ENCODE peak calls at places on chromosome X, in nine cellular contexts. One of them, this sample, is unnamed. For H3K4me1, the result is how much of the 10 kb centered on the place peaks cover.

GRCh38 chrX:102546818-102547493 is 30.4 kb upstream of the TMSB15A start:
- DNase-seq in upper lobe of left lung: peak
- DNase-seq in adipocyte: no peak
- DNase-seq in aorta: no peak
- DNase-seq in stomach: no peak
- DNase-seq in IMR-90: no peak
- DNase-seq in GM23338: no peak
- DNase-seq in tibial nerve: no peak
- DNase-seq in A673: no peak
- DNase-seq in this sample: no peak

GRCh38 chrX:15579778-15580747 is 20.7 kb downstream of the ACE2 start:
- DNase-seq in upper lobe of left lung: no peak
- DNase-seq in adipocyte: no peak
- DNase-seq in aorta: peak
- DNase-seq in stomach: peak
- DNase-seq in IMR-90: peak
- DNase-seq in GM23338: peak
- DNase-seq in tibial nerve: no peak
- DNase-seq in A673: no peak
- DNase-seq in this sample: no peak

GRCh38 chrX:108216862-108217571 is 125.4 kb downstream of the ATG4A start:
- DNase-seq in upper lobe of left lung: no peak
- DNase-seq in adipocyte: peak
- DNase-seq in aorta: no peak
- DNase-seq in stomach: no peak
- DNase-seq in IMR-90: no peak
- DNase-seq in GM23338: no peak
- DNase-seq in tibial nerve: no peak
- DNase-seq in A673: no peak
- DNase-seq in this sample: no peak

GRCh38 chrX:112834016-112834855 is 6.4 kb downstream of the AMOT start:
- DNase-seq in upper lobe of left lung: no peak
- DNase-seq in adipocyte: peak
- DNase-seq in aorta: no peak
- DNase-seq in stomach: no peak
- DNase-seq in IMR-90: peak
- DNase-seq in GM23338: no peak
- DNase-seq in tibial nerve: no peak
- DNase-seq in A673: peak
- DNase-seq in this sample: no peak

GRCh38 chrX:54357414-54358377 is at the start of gene WNK3:
- DNase-seq in upper lobe of left lung: peak
- DNase-seq in adipocyte: peak
- DNase-seq in aorta: peak
- DNase-seq in stomach: peak
- DNase-seq in IMR-90: peak
- DNase-seq in GM23338: peak
- DNase-seq in tibial nerve: peak
- DNase-seq in A673: peak
- DNase-seq in this sample: peak

GRCh38 chrX:9532349-9532748 is 67.5 kb downstream of the TBL1X start:
- DNase-seq in upper lobe of left lung: peak
- DNase-seq in adipocyte: no peak
- DNase-seq in aorta: no peak
- DNase-seq in stomach: no peak
- DNase-seq in IMR-90: peak
- DNase-seq in GM23338: no peak
- DNase-seq in tibial nerve: no peak
- DNase-seq in A673: peak
- DNase-seq in this sample: no peak

GRCh38 chrX:74218895-74219294 is 85.1 kb upstream of the ZCCHC13 start:
- DNase-seq in upper lobe of left lung: no peak
- DNase-seq in adipocyte: no peak
- DNase-seq in aorta: no peak
- DNase-seq in stomach: no peak
- DNase-seq in IMR-90: no peak
- DNase-seq in GM23338: no peak
- DNase-seq in tibial nerve: no peak
- DNase-seq in A673: no peak
- DNase-seq in this sample: no peak

GRCh38 chrX:53223955-53224859 is 800 bp downstream of the KDM5C start:
- DNase-seq in upper lobe of left lung: peak
- DNase-seq in adipocyte: peak
- DNase-seq in aorta: no peak
- DNase-seq in stomach: no peak
- DNase-seq in IMR-90: peak
- DNase-seq in GM23338: peak
- DNase-seq in tibial nerve: no peak
- DNase-seq in A673: no peak
- DNase-seq in this sample: peak

GRCh38 chrX:149569770-149570169 is 17.5 kb downstream of the MAGEA9B start:
- DNase-seq in upper lobe of left lung: no peak
- DNase-seq in adipocyte: no peak
- DNase-seq in aorta: no peak
- DNase-seq in stomach: no peak
- DNase-seq in IMR-90: no peak
- DNase-seq in GM23338: no peak
- DNase-seq in tibial nerve: no peak
- DNase-seq in A673: no peak
- DNase-seq in this sample: no peak

GRCh38 chrX:65720580-65720979 is 53.1 kb downstream of the MSN start:
- DNase-seq in upper lobe of left lung: no peak
- DNase-seq in adipocyte: no peak
- DNase-seq in aorta: no peak
- DNase-seq in stomach: no peak
- DNase-seq in IMR-90: no peak
- DNase-seq in GM23338: no peak
- DNase-seq in tibial nerve: no peak
- DNase-seq in A673: no peak
- DNase-seq in this sample: no peak

GRCh38 chrX:11406109-11406755 is 113.0 kb downstream of the AMELX start:
- DNase-seq in upper lobe of left lung: no peak
- DNase-seq in adipocyte: peak
- DNase-seq in aorta: no peak
- DNase-seq in stomach: no peak
- DNase-seq in IMR-90: peak
- DNase-seq in GM23338: no peak
- DNase-seq in tibial nerve: no peak
- DNase-seq in A673: no peak
- DNase-seq in this sample: no peak

GRCh38 chrX:47650164-47651042 is at the start of gene ELK1:
- DNase-seq in upper lobe of left lung: peak
- DNase-seq in adipocyte: peak
- DNase-seq in aorta: peak
- DNase-seq in stomach: peak
- DNase-seq in IMR-90: peak
- DNase-seq in GM23338: peak
- DNase-seq in tibial nerve: peak
- DNase-seq in A673: peak
- DNase-seq in this sample: peak

GRCh38 chrX:47646636-47647035 is 3.7 kb downstream of the ELK1 start:
- DNase-seq in upper lobe of left lung: no peak
- DNase-seq in adipocyte: no peak
- DNase-seq in aorta: no peak
- DNase-seq in stomach: no peak
- DNase-seq in IMR-90: no peak
- DNase-seq in GM23338: no peak
- DNase-seq in tibial nerve: no peak
- DNase-seq in A673: no peak
- DNase-seq in this sample: no peak

GRCh38 chrX:47649302-47649701 is 1.1 kb downstream of the ELK1 start:
- DNase-seq in upper lobe of left lung: no peak
- DNase-seq in adipocyte: no peak
- DNase-seq in aorta: no peak
- DNase-seq in stomach: no peak
- DNase-seq in IMR-90: no peak
- DNase-seq in GM23338: no peak
- DNase-seq in tibial nerve: no peak
- DNase-seq in A673: no peak
- DNase-seq in this sample: no peak

GRCh38 chrX:47649781-47650163 is 591 bp downstream of the ELK1 start:
- DNase-seq in upper lobe of left lung: no peak
- DNase-seq in adipocyte: no peak
- DNase-seq in aorta: no peak
- DNase-seq in stomach: no peak
- DNase-seq in IMR-90: no peak
- DNase-seq in GM23338: no peak
- DNase-seq in tibial nerve: no peak
- DNase-seq in A673: no peak
- DNase-seq in this sample: no peak

DNA sequence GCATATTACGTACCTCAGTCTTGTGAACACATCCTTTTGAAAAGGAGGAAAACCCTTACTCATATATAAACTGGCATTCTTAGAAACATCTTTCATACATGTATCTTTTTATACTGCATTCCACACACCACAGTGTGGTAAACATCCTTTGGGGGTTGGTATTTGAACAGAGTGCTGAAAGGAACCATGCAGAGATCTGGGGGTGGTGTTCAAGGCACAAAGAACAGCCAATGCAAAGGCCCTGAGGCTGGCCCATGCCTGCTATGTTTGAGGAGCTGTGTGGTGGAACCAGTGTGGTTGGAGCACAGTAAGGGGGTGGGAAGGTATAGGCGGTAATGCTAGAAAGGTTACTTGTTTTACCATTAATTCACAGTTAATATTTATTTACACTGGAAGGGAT is 2.0 kb downstream of the ELK1 start:
- DNase-seq in upper lobe of left lung: no peak
- DNase-seq in adipocyte: no peak
- DNase-seq in aorta: no peak
- DNase-seq in stomach: no peak
- DNase-seq in IMR-90: peak
- DNase-seq in GM23338: no peak
- DNase-seq in tibial nerve: no peak
- DNase-seq in A673: no peak
- DNase-seq in this sample: no peak
- H3K4me3 ChIP-seq in upper lobe of left lung: no peak
- H3K4me3 ChIP-seq in adipocyte: no peak
- H3K4me3 ChIP-seq in aorta: no peak
- H3K4me3 ChIP-seq in stomach: no peak
- H3K4me3 ChIP-seq in IMR-90: no peak
- H3K4me3 ChIP-seq in GM23338: no peak
- H3K4me3 ChIP-seq in tibial nerve: no peak
- H3K4me3 ChIP-seq in A673: no peak
- H3K4me3 ChIP-seq in this sample: no peak

DNA sequence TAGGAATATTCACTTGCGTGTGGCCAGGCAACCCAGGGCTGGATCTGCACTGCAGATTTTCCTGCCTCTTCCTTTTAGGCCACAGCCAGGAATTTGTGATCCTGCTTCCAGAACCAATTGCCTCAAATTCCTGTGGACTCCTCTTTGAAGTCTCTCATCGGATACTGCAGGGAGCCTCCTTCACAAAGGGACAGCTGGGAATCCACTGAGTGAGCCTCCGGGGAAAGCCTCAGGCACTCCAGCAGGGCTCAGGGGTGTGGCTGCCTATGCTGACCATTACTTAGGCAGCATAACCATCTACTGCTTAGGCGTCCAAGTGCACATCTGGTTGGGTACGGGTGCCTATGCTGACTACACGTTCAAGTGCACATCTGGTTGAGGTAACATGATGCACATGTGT is 321.5 kb downstream of the NLGN4X start:
- DNase-seq in upper lobe of left lung: no peak
- DNase-seq in adipocyte: no peak
- DNase-seq in aorta: no peak
- DNase-seq in stomach: no peak
- DNase-seq in IMR-90: no peak
- DNase-seq in GM23338: peak
- DNase-seq in tibial nerve: no peak
- DNase-seq in A673: no peak
- DNase-seq in this sample: no peak
- H3K4me1 ChIP-seq in upper lobe of left lung: under half
- H3K4me1 ChIP-seq in adipocyte: under half
- H3K4me1 ChIP-seq in aorta: under half
- H3K4me1 ChIP-seq in stomach: under half
- H3K4me1 ChIP-seq in IMR-90: under half
- H3K4me1 ChIP-seq in GM23338: under half
- H3K4me1 ChIP-seq in tibial nerve: under half
- H3K4me1 ChIP-seq in A673: under half
- H3K4me1 ChIP-seq in this sample: under half

GRCh38 chrX:19810370-19810769 is 77.0 kb downstream of the SH3KBP1 start:
- DNase-seq in upper lobe of left lung: no peak
- DNase-seq in adipocyte: peak
- DNase-seq in aorta: no peak
- DNase-seq in stomach: no peak
- DNase-seq in IMR-90: no peak
- DNase-seq in GM23338: no peak
- DNase-seq in tibial nerve: no peak
- DNase-seq in A673: no peak
- DNase-seq in this sample: no peak
- H3K4me3 ChIP-seq in upper lobe of left lung: no peak
- H3K4me3 ChIP-seq in adipocyte: no peak
- H3K4me3 ChIP-seq in aorta: no peak
- H3K4me3 ChIP-seq in stomach: no peak
- H3K4me3 ChIP-seq in IMR-90: no peak
- H3K4me3 ChIP-seq in GM23338: no peak
- H3K4me3 ChIP-seq in tibial nerve: no peak
- H3K4me3 ChIP-seq in A673: no peak
- H3K4me3 ChIP-seq in this sample: no peak

DNA sequence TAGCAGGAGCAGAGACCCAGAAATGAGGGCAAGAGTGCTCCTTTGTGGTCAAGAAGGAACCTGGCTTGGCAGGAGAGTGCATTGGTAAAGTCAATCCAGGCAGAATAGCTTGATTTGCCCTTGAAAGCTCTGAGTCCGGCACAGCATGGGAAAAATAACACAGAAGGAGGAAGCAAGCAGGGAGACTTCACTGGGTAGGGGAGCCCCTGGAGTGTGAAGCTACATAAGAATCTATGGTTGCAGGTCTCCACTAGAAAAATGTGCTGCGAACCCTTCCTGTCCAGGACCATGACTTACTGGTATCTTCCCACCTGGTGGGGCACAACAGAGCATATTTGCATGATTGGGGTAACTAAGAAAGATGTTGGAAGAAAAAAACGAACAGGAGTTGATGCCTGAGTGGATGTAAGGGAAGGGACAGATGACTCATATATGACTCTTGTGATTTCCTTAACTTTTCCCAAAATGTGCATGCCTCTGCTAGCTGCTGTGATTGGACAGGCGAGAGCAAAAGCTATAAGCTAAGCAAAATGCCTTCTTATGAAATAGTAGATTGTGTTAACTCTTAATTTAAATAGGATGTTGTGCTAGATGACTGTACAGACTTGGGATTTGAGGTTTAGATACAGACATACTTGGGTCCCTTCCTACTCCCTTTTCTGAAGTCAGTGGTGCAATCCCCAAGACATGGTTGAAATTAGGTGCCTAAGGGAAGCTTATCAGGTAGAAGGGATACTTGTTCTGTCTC is 3.3 kb downstream of the IL13RA1 start:
- DNase-seq in upper lobe of left lung: no peak
- DNase-seq in adipocyte: peak
- DNase-seq in aorta: no peak
- DNase-seq in stomach: no peak
- DNase-seq in IMR-90: peak
- DNase-seq in GM23338: no peak
- DNase-seq in tibial nerve: no peak
- DNase-seq in A673: no peak
- DNase-seq in this sample: no peak
- H3K4me1 ChIP-seq in upper lobe of left lung: under half
- H3K4me1 ChIP-seq in adipocyte: under half
- H3K4me1 ChIP-seq in aorta: under half
- H3K4me1 ChIP-seq in stomach: under half
- H3K4me1 ChIP-seq in IMR-90: under half
- H3K4me1 ChIP-seq in GM23338: under half
- H3K4me1 ChIP-seq in tibial nerve: under half
- H3K4me1 ChIP-seq in A673: under half
- H3K4me1 ChIP-seq in this sample: under half